ENCODE peak calls at places on chromosome 6, in eight cellular contexts. One of them, this sample, is unnamed.

GRCh38 chr6:16749516-16750485 is 11.5 kb downstream of the ATXN1 start:
- DNase-seq in activated T-cell treated with anti-CD3 and anti-CD28 coated beads for 48 hours: no peak
- DNase-seq in NCI-H1417: no peak
- DNase-seq in NCI-H1092 treated with DMSO at 0.1 percent for 48 hours: no peak
- DNase-seq in stimulated activated CD8-positive, alpha-beta memory T cell treated with anti-CD3 and anti-CD28 coated beads, Interleukin-15, amount 100 ng/mL, for 24 hours: no peak
- DNase-seq in Right ventricle myocardium superior: no peak
- DNase-seq in fibroblast of pulmonary artery: no peak
- DNase-seq in retina: no peak
- DNase-seq in this sample: no peak

GRCh38 chr6:16338577-16339262 is 100.3 kb downstream of the GMPR start:
- DNase-seq in activated T-cell treated with anti-CD3 and anti-CD28 coated beads for 48 hours: no peak
- DNase-seq in NCI-H1417: no peak
- DNase-seq in NCI-H1092 treated with DMSO at 0.1 percent for 48 hours: no peak
- DNase-seq in stimulated activated CD8-positive, alpha-beta memory T cell treated with anti-CD3 and anti-CD28 coated beads, Interleukin-15, amount 100 ng/mL, for 24 hours: no peak
- DNase-seq in Right ventricle myocardium superior: peak; percentile 78
- DNase-seq in fibroblast of pulmonary artery: peak; percentile 99
- DNase-seq in retina: peak; percentile 46
- DNase-seq in this sample: peak; percentile 92

GRCh38 chr6:150282806-150283205 is 86.0 kb upstream of the IYD start:
- DNase-seq in activated T-cell treated with anti-CD3 and anti-CD28 coated beads for 48 hours: no peak
- DNase-seq in NCI-H1417: no peak
- DNase-seq in NCI-H1092 treated with DMSO at 0.1 percent for 48 hours: no peak
- DNase-seq in stimulated activated CD8-positive, alpha-beta memory T cell treated with anti-CD3 and anti-CD28 coated beads, Interleukin-15, amount 100 ng/mL, for 24 hours: no peak
- DNase-seq in Right ventricle myocardium superior: no peak
- DNase-seq in fibroblast of pulmonary artery: no peak
- DNase-seq in retina: no peak
- DNase-seq in this sample: no peak

GRCh38 chr6:165820934-165821333 is 157.9 kb upstream of the PDE10A start:
- DNase-seq in activated T-cell treated with anti-CD3 and anti-CD28 coated beads for 48 hours: no peak
- DNase-seq in NCI-H1417: no peak
- DNase-seq in NCI-H1092 treated with DMSO at 0.1 percent for 48 hours: peak; percentile 54
- DNase-seq in stimulated activated CD8-positive, alpha-beta memory T cell treated with anti-CD3 and anti-CD28 coated beads, Interleukin-15, amount 100 ng/mL, for 24 hours: no peak
- DNase-seq in Right ventricle myocardium superior: no peak
- DNase-seq in fibroblast of pulmonary artery: no peak
- DNase-seq in retina: no peak
- DNase-seq in this sample: no peak

GRCh38 chr6:18142591-18142861 is 12.4 kb downstream of the TPMT start:
- DNase-seq in activated T-cell treated with anti-CD3 and anti-CD28 coated beads for 48 hours: no peak
- DNase-seq in NCI-H1417: no peak
- DNase-seq in NCI-H1092 treated with DMSO at 0.1 percent for 48 hours: no peak
- DNase-seq in stimulated activated CD8-positive, alpha-beta memory T cell treated with anti-CD3 and anti-CD28 coated beads, Interleukin-15, amount 100 ng/mL, for 24 hours: no peak
- DNase-seq in Right ventricle myocardium superior: no peak
- DNase-seq in fibroblast of pulmonary artery: no peak
- DNase-seq in retina: no peak
- DNase-seq in this sample: no peak

GRCh38 chr6:41372526-41373366 is 37.3 kb downstream of the NCR2 start:
- DNase-seq in activated T-cell treated with anti-CD3 and anti-CD28 coated beads for 48 hours: no peak
- DNase-seq in NCI-H1417: peak; percentile 38
- DNase-seq in NCI-H1092 treated with DMSO at 0.1 percent for 48 hours: no peak
- DNase-seq in stimulated activated CD8-positive, alpha-beta memory T cell treated with anti-CD3 and anti-CD28 coated beads, Interleukin-15, amount 100 ng/mL, for 24 hours: no peak
- DNase-seq in Right ventricle myocardium superior: no peak
- DNase-seq in fibroblast of pulmonary artery: no peak
- DNase-seq in retina: peak; percentile 66
- DNase-seq in this sample: no peak

GRCh38 chr6:169958510-169958909 is 207.1 kb downstream of the ERMARD start:
- DNase-seq in activated T-cell treated with anti-CD3 and anti-CD28 coated beads for 48 hours: no peak
- DNase-seq in NCI-H1417: no peak
- DNase-seq in NCI-H1092 treated with DMSO at 0.1 percent for 48 hours: no peak
- DNase-seq in stimulated activated CD8-positive, alpha-beta memory T cell treated with anti-CD3 and anti-CD28 coated beads, Interleukin-15, amount 100 ng/mL, for 24 hours: no peak
- DNase-seq in Right ventricle myocardium superior: no peak
- DNase-seq in fibroblast of pulmonary artery: no peak
- DNase-seq in retina: no peak
- DNase-seq in this sample: peak; percentile 37

GRCh38 chr6:143822584-143823024 is 20.5 kb upstream of the LTV1 start:
- DNase-seq in activated T-cell treated with anti-CD3 and anti-CD28 coated beads for 48 hours: no peak
- DNase-seq in NCI-H1417: no peak
- DNase-seq in NCI-H1092 treated with DMSO at 0.1 percent for 48 hours: no peak
- DNase-seq in stimulated activated CD8-positive, alpha-beta memory T cell treated with anti-CD3 and anti-CD28 coated beads, Interleukin-15, amount 100 ng/mL, for 24 hours: no peak
- DNase-seq in Right ventricle myocardium superior: no peak
- DNase-seq in fibroblast of pulmonary artery: peak; percentile 72
- DNase-seq in retina: no peak
- DNase-seq in this sample: no peak

GRCh38 chr6:7341989-7342742 is 29.2 kb upstream of the SSR1 start:
- DNase-seq in activated T-cell treated with anti-CD3 and anti-CD28 coated beads for 48 hours: no peak
- DNase-seq in NCI-H1417: no peak
- DNase-seq in NCI-H1092 treated with DMSO at 0.1 percent for 48 hours: no peak
- DNase-seq in stimulated activated CD8-positive, alpha-beta memory T cell treated with anti-CD3 and anti-CD28 coated beads, Interleukin-15, amount 100 ng/mL, for 24 hours: no peak
- DNase-seq in Right ventricle myocardium superior: no peak
- DNase-seq in fibroblast of pulmonary artery: no peak
- DNase-seq in retina: no peak
- DNase-seq in this sample: no peak

GRCh38 chr6:43735642-43736199 is 34.3 kb upstream of the VEGFA start:
- DNase-seq in activated T-cell treated with anti-CD3 and anti-CD28 coated beads for 48 hours: no peak
- DNase-seq in NCI-H1417: no peak
- DNase-seq in NCI-H1092 treated with DMSO at 0.1 percent for 48 hours: no peak
- DNase-seq in stimulated activated CD8-positive, alpha-beta memory T cell treated with anti-CD3 and anti-CD28 coated beads, Interleukin-15, amount 100 ng/mL, for 24 hours: no peak
- DNase-seq in Right ventricle myocardium superior: no peak
- DNase-seq in fibroblast of pulmonary artery: no peak
- DNase-seq in retina: no peak
- DNase-seq in this sample: peak; percentile 30

GRCh38 chr6:151377095-151377494 is 14.3 kb downstream of the ZBTB2 start:
- DNase-seq in activated T-cell treated with anti-CD3 and anti-CD28 coated beads for 48 hours: no peak
- DNase-seq in NCI-H1417: no peak
- DNase-seq in NCI-H1092 treated with DMSO at 0.1 percent for 48 hours: no peak
- DNase-seq in stimulated activated CD8-positive, alpha-beta memory T cell treated with anti-CD3 and anti-CD28 coated beads, Interleukin-15, amount 100 ng/mL, for 24 hours: no peak
- DNase-seq in Right ventricle myocardium superior: no peak
- DNase-seq in fibroblast of pulmonary artery: no peak
- DNase-seq in retina: no peak
- DNase-seq in this sample: no peak

GRCh38 chr6:120869397-120869796 is 464.9 kb downstream of the TBC1D32 start:
- DNase-seq in activated T-cell treated with anti-CD3 and anti-CD28 coated beads for 48 hours: no peak
- DNase-seq in NCI-H1417: no peak
- DNase-seq in NCI-H1092 treated with DMSO at 0.1 percent for 48 hours: no peak
- DNase-seq in stimulated activated CD8-positive, alpha-beta memory T cell treated with anti-CD3 and anti-CD28 coated beads, Interleukin-15, amount 100 ng/mL, for 24 hours: no peak
- DNase-seq in Right ventricle myocardium superior: no peak
- DNase-seq in fibroblast of pulmonary artery: peak; percentile 2
- DNase-seq in retina: no peak
- DNase-seq in this sample: no peak

GRCh38 chr6:54878705-54879104 is 32.1 kb downstream of the FAM83B start:
- DNase-seq in activated T-cell treated with anti-CD3 and anti-CD28 coated beads for 48 hours: no peak
- DNase-seq in NCI-H1417: peak; percentile 20
- DNase-seq in NCI-H1092 treated with DMSO at 0.1 percent for 48 hours: no peak
- DNase-seq in stimulated activated CD8-positive, alpha-beta memory T cell treated with anti-CD3 and anti-CD28 coated beads, Interleukin-15, amount 100 ng/mL, for 24 hours: no peak
- DNase-seq in Right ventricle myocardium superior: no peak
- DNase-seq in fibroblast of pulmonary artery: no peak
- DNase-seq in retina: no peak
- DNase-seq in this sample: no peak

GRCh38 chr6:86937219-86938079 is at the start of gene HTR1E:
- DNase-seq in activated T-cell treated with anti-CD3 and anti-CD28 coated beads for 48 hours: peak; percentile 5
- DNase-seq in NCI-H1417: peak; percentile 89
- DNase-seq in NCI-H1092 treated with DMSO at 0.1 percent for 48 hours: no peak
- DNase-seq in stimulated activated CD8-positive, alpha-beta memory T cell treated with anti-CD3 and anti-CD28 coated beads, Interleukin-15, amount 100 ng/mL, for 24 hours: no peak
- DNase-seq in Right ventricle myocardium superior: no peak
- DNase-seq in fibroblast of pulmonary artery: peak; percentile 27
- DNase-seq in retina: peak; percentile 88
- DNase-seq in this sample: no peak

GRCh38 chr6:150741633-150742200 is 123.8 kb upstream of the MTHFD1L start:
- DNase-seq in activated T-cell treated with anti-CD3 and anti-CD28 coated beads for 48 hours: no peak
- DNase-seq in NCI-H1417: peak; percentile 42
- DNase-seq in NCI-H1092 treated with DMSO at 0.1 percent for 48 hours: no peak
- DNase-seq in stimulated activated CD8-positive, alpha-beta memory T cell treated with anti-CD3 and anti-CD28 coated beads, Interleukin-15, amount 100 ng/mL, for 24 hours: no peak
- DNase-seq in Right ventricle myocardium superior: no peak
- DNase-seq in fibroblast of pulmonary artery: peak; percentile 18
- DNase-seq in retina: no peak
- DNase-seq in this sample: no peak

GRCh38 chr6:13573669-13574110 is 711 bp upstream of the SIRT5 start:
- DNase-seq in activated T-cell treated with anti-CD3 and anti-CD28 coated beads for 48 hours: peak; percentile 14
- DNase-seq in NCI-H1417: peak; percentile 61
- DNase-seq in NCI-H1092 treated with DMSO at 0.1 percent for 48 hours: no peak
- DNase-seq in stimulated activated CD8-positive, alpha-beta memory T cell treated with anti-CD3 and anti-CD28 coated beads, Interleukin-15, amount 100 ng/mL, for 24 hours: no peak
- DNase-seq in Right ventricle myocardium superior: peak; percentile 53
- DNase-seq in fibroblast of pulmonary artery: peak; percentile 33
- DNase-seq in retina: peak; percentile 52
- DNase-seq in this sample: no peak

GRCh38 chr6:44829811-44830210 is 442.3 kb downstream of the CDC5L start:
- DNase-seq in activated T-cell treated with anti-CD3 and anti-CD28 coated beads for 48 hours: no peak
- DNase-seq in NCI-H1417: peak; percentile 13
- DNase-seq in NCI-H1092 treated with DMSO at 0.1 percent for 48 hours: no peak
- DNase-seq in stimulated activated CD8-positive, alpha-beta memory T cell treated with anti-CD3 and anti-CD28 coated beads, Interleukin-15, amount 100 ng/mL, for 24 hours: no peak
- DNase-seq in Right ventricle myocardium superior: no peak
- DNase-seq in fibroblast of pulmonary artery: no peak
- DNase-seq in retina: no peak
- DNase-seq in this sample: no peak

GRCh38 chr6:34246563-34247391 is 2.0 kb downstream of the SMIM29 start:
- DNase-seq in activated T-cell treated with anti-CD3 and anti-CD28 coated beads for 48 hours: peak; percentile 60
- DNase-seq in NCI-H1417: peak; percentile 65
- DNase-seq in NCI-H1092 treated with DMSO at 0.1 percent for 48 hours: peak; percentile 6
- DNase-seq in stimulated activated CD8-positive, alpha-beta memory T cell treated with anti-CD3 and anti-CD28 coated beads, Interleukin-15, amount 100 ng/mL, for 24 hours: no peak
- DNase-seq in Right ventricle myocardium superior: no peak
- DNase-seq in fibroblast of pulmonary artery: no peak
- DNase-seq in retina: peak; percentile 59
- DNase-seq in this sample: no peak

GRCh38 chr6:148972481-148972880 is 225.7 kb downstream of the UST start:
- DNase-seq in activated T-cell treated with anti-CD3 and anti-CD28 coated beads for 48 hours: peak; percentile 30
- DNase-seq in NCI-H1417: peak; percentile 96
- DNase-seq in NCI-H1092 treated with DMSO at 0.1 percent for 48 hours: peak; percentile 77
- DNase-seq in stimulated activated CD8-positive, alpha-beta memory T cell treated with anti-CD3 and anti-CD28 coated beads, Interleukin-15, amount 100 ng/mL, for 24 hours: no peak
- DNase-seq in Right ventricle myocardium superior: no peak
- DNase-seq in fibroblast of pulmonary artery: no peak
- DNase-seq in retina: peak; percentile 40
- DNase-seq in this sample: no peak

GRCh38 chr6:115634131-115634530 is 426.6 kb downstream of the FRK start:
- DNase-seq in activated T-cell treated with anti-CD3 and anti-CD28 coated beads for 48 hours: no peak
- DNase-seq in NCI-H1417: no peak
- DNase-seq in NCI-H1092 treated with DMSO at 0.1 percent for 48 hours: no peak
- DNase-seq in stimulated activated CD8-positive, alpha-beta memory T cell treated with anti-CD3 and anti-CD28 coated beads, Interleukin-15, amount 100 ng/mL, for 24 hours: no peak
- DNase-seq in Right ventricle myocardium superior: no peak
- DNase-seq in fibroblast of pulmonary artery: no peak
- DNase-seq in retina: no peak
- DNase-seq in this sample: no peak

This sample was measured in suprapubic skin.